ENCODE peak calls at places on chromosome 16, in five cellular contexts. P is NCI-H1417, B is GM03348, E is AML-193, F is C1 segment of cervical spinal cord. H is an unnamed sample.

GRCh38 chr16:648071-648785 is 937 bp upstream of the WDR90 start:
- DNase-seq in P (peak), F (no peak), E (no peak), B (peak), H (no peak)

GRCh38 chr16:89004209-89004831 is 27.3 kb upstream of the CBFA2T3 start:
- DNase-seq in E (no peak), B (no peak), F (no peak), P (peak), H (no peak)

GRCh38 chr16:30381351-30382041 is 865 bp downstream of the SEPTIN1 start:
- DNase-seq in P (no peak), E (no peak), B (no peak), F (no peak), H (no peak)

GRCh38 chr16:3214904-3215600 is 19.9 kb downstream of the ZNF200 start:
- DNase-seq in B (no peak), F (no peak), P (no peak), E (no peak), H (no peak)

GRCh38 chr16:5604770-5605169 is 507.2 kb upstream of the EEF2KMT start:
- DNase-seq in F (no peak), P (no peak), B (no peak), E (no peak), H (peak)

GRCh38 chr16:65342231-65342866 is 220.5 kb upstream of the CDH11 start:
- DNase-seq in P (no peak), B (no peak), E (no peak), F (no peak), H (no peak)

GRCh38 chr16:50195276-50195675 is 42.2 kb downstream of the TENT4B start:
- DNase-seq in P (no peak), E (no peak), B (peak), F (no peak), H (no peak)

GRCh38 chr16:12096162-12096781 is 119.7 kb downstream of the SNX29 start:
- DNase-seq in F (no peak), B (peak), E (no peak), P (no peak), H (peak)

GRCh38 chr16:64440421-64440831 is 681.4 kb downstream of the CDH11 start:
- DNase-seq in E (no peak), F (no peak), B (peak), P (no peak), H (no peak)

GRCh38 chr16:66849021-66849420 is 4.8 kb downstream of the CA7 start:
- DNase-seq in P (no peak), F (no peak), B (no peak), E (no peak), H (no peak)

GRCh38 chr16:29720703-29721102 is 25.1 kb downstream of the C16orf54 start:
- DNase-seq in E (peak), F (no peak), P (no peak), B (no peak), H (no peak)

GRCh38 chr16:1850981-1851380 is 21.0 kb downstream of the MEIOB start:
- DNase-seq in B (no peak), E (no peak), P (no peak), F (no peak), H (no peak)

GRCh38 chr16:77496934-77497333 is 62.1 kb upstream of the ADAMTS18 start:
- DNase-seq in E (no peak), B (no peak), P (no peak), F (no peak), H (no peak)

GRCh38 chr16:54199486-54200160 is 87.0 kb downstream of the IRX3 start:
- DNase-seq in B (no peak), P (no peak), E (no peak), F (no peak), H (no peak)

GRCh38 chr16:29809850-29810698 is 1.9 kb upstream of the PRRT2 start:
- DNase-seq in P (peak), F (no peak), B (no peak), E (no peak), H (no peak)

GRCh38 chr16:81996664-81997529 is 14.4 kb downstream of the SDR42E1 start:
- DNase-seq in P (peak), E (peak), F (no peak), B (peak), H (no peak)

GRCh38 chr16:11533588-11533987 is 53.1 kb downstream of the LITAF start:
- DNase-seq in B (no peak), P (no peak), E (no peak), F (no peak), H (no peak)

GRCh38 chr16:77951788-77952187 is 70.6 kb upstream of the CLEC3A start:
- DNase-seq in F (no peak), B (no peak), P (peak), E (peak), H (no peak)

GRCh38 chr16:21656795-21657768 is 4.7 kb upstream of the IGSF6 start:
- DNase-seq in F (no peak), B (peak), E (peak), P (peak), H (peak)

GRCh38 chr16:80369559-80369958 is 171.2 kb upstream of the DYNLRB2 start:
- DNase-seq in B (peak), P (peak), E (no peak), F (peak), H (peak)

GRCh38 chr16:3149630-3150345 is 15.0 kb downstream of the ZNF213 start:
- DNase-seq in P (peak), B (peak), E (peak), F (peak), H (no peak)

H was measured in globus pallidus.